ENCODE peak calls at places on chromosomes 7 and 10, in four cellular contexts. One of them, this sample, is unnamed.
A peak's percentile ranks its signal among the peaks of the same experiment; 100 is the strongest.

GRCh38 chr10:104122273-104123107 is 519 bp downstream of the SFR1 start:
- DNase-seq in SK-N-SH: no peak
- DNase-seq in K562: peak; percentile 10
- DNase-seq in GM12878: no peak
- DNase-seq in this sample: no peak

GRCh38 chr10:132878730-132879407 is 63.5 kb downstream of the CFAP46 start:
- DNase-seq in SK-N-SH: no peak
- DNase-seq in GM12878: no peak
- DNase-seq in K562: no peak
- DNase-seq in this sample: peak; percentile 10

GRCh38 chr7:66310620-66311019 is 105.5 kb downstream of the TPST1 start:
- DNase-seq in GM12878: no peak
- DNase-seq in SK-N-SH: no peak
- DNase-seq in K562: no peak
- DNase-seq in this sample: no peak

GRCh38 chr10:102641398-102641797 is 2.9 kb upstream of the TRIM8 start:
- DNase-seq in SK-N-SH: no peak
- DNase-seq in GM12878: no peak
- DNase-seq in K562: no peak
- DNase-seq in this sample: no peak

GRCh38 chr7:32846630-32847225 is 44.8 kb downstream of the KBTBD2 start:
- DNase-seq in GM12878: peak; percentile 51
- DNase-seq in SK-N-SH: peak; percentile 72
- DNase-seq in K562: peak; percentile 66
- DNase-seq in this sample: peak; percentile 94

GRCh38 chr7:112692333-112692732 is 97.9 kb downstream of the TMEM168 start:
- DNase-seq in K562: no peak
- DNase-seq in GM12878: no peak
- DNase-seq in SK-N-SH: no peak
- DNase-seq in this sample: no peak

GRCh38 chr7:32279500-32279899 is 209.3 kb upstream of the PDE1C start:
- DNase-seq in GM12878: no peak
- DNase-seq in SK-N-SH: no peak
- DNase-seq in K562: no peak
- DNase-seq in this sample: no peak

GRCh38 chr7:90595801-90596683 is at the start of gene CDK14:
- DNase-seq in GM12878: no peak
- DNase-seq in SK-N-SH: peak; percentile 96
- DNase-seq in K562: peak; percentile 86
- DNase-seq in this sample: peak; percentile 87

GRCh38 chr7:86898171-86898570 is 161.3 kb downstream of the ELAPOR2 start:
- DNase-seq in SK-N-SH: no peak
- DNase-seq in K562: no peak
- DNase-seq in GM12878: no peak
- DNase-seq in this sample: no peak

GRCh38 chr10:52479567-52479966 is 165.5 kb downstream of the DKK1 start:
- DNase-seq in GM12878: no peak
- DNase-seq in K562: no peak
- DNase-seq in SK-N-SH: no peak
- DNase-seq in this sample: no peak

GRCh38 chr10:48496105-48496830 is 108.6 kb downstream of the ARHGAP22 start:
- DNase-seq in SK-N-SH: no peak
- DNase-seq in GM12878: no peak
- DNase-seq in K562: no peak
- DNase-seq in this sample: no peak

GRCh38 chr7:99478464-99479440 is 6.1 kb downstream of the ZNF789 start:
- DNase-seq in GM12878: no peak
- DNase-seq in K562: no peak
- DNase-seq in SK-N-SH: no peak
- DNase-seq in this sample: no peak

GRCh38 chr10:74988055-74988773 is 123.2 kb upstream of the SAMD8 start:
- DNase-seq in K562: no peak
- DNase-seq in SK-N-SH: no peak
- DNase-seq in GM12878: no peak
- DNase-seq in this sample: no peak

GRCh38 chr7:49483142-49483541 is 290.3 kb upstream of the VWC2 start:
- DNase-seq in K562: no peak
- DNase-seq in GM12878: no peak
- DNase-seq in SK-N-SH: peak; percentile 6
- DNase-seq in this sample: peak; percentile 11

GRCh38 chr7:66335318-66335717 is 130.2 kb downstream of the TPST1 start:
- DNase-seq in K562: no peak
- DNase-seq in SK-N-SH: no peak
- DNase-seq in GM12878: no peak
- DNase-seq in this sample: no peak

GRCh38 chr7:28708033-28708451 is 250.1 kb downstream of the TRIL start:
- DNase-seq in GM12878: no peak
- DNase-seq in K562: no peak
- DNase-seq in SK-N-SH: no peak
- DNase-seq in this sample: no peak

GRCh38 chr7:148014473-148014872 is 576.1 kb upstream of the C7orf33 start:
- DNase-seq in SK-N-SH: no peak
- DNase-seq in GM12878: no peak
- DNase-seq in K562: no peak
- DNase-seq in this sample: no peak

GRCh38 chr7:101077303-101078086 is 7.8 kb upstream of the TRIM56 start:
- DNase-seq in K562: peak; percentile 86
- DNase-seq in SK-N-SH: peak; percentile 88
- DNase-seq in GM12878: peak; percentile 49
- DNase-seq in this sample: peak; percentile 96

GRCh38 chr10:106557053-106557452 is 607.5 kb downstream of the SORCS1 start:
- DNase-seq in K562: no peak
- DNase-seq in GM12878: no peak
- DNase-seq in SK-N-SH: no peak
- DNase-seq in this sample: no peak

GRCh38 chr7:93972029-93972725 is 32.0 kb downstream of the BET1 start:
- DNase-seq in SK-N-SH: peak; percentile 38
- DNase-seq in K562: no peak
- DNase-seq in GM12878: no peak
- DNase-seq in this sample: no peak

GRCh38 chr7:99392046-99392445 is 16.4 kb downstream of the PDAP1 start:
- DNase-seq in K562: no peak
- DNase-seq in SK-N-SH: no peak
- DNase-seq in GM12878: no peak
- DNase-seq in this sample: no peak

GRCh38 chr7:31094271-31094670 is 42.2 kb downstream of the ADCYAP1R1 start:
- DNase-seq in SK-N-SH: no peak
- DNase-seq in K562: no peak
- DNase-seq in GM12878: no peak
- DNase-seq in this sample: no peak

GRCh38 chr10:112821663-112822062 is 128.4 kb upstream of the TCF7L2 start:
- DNase-seq in GM12878: no peak
- DNase-seq in K562: no peak
- DNase-seq in SK-N-SH: no peak
- DNase-seq in this sample: no peak

GRCh38 chr10:46520941-46521340 is 35.5 kb downstream of the GPRIN2 start:
- DNase-seq in K562: no peak
- DNase-seq in SK-N-SH: peak; percentile 53
- DNase-seq in GM12878: no peak
- DNase-seq in this sample: peak; percentile 11

GRCh38 chr10:4691776-4692175 is 134.2 kb upstream of the AKR1E2 start:
- DNase-seq in K562: no peak
- DNase-seq in GM12878: no peak
- DNase-seq in SK-N-SH: no peak
- DNase-seq in this sample: no peak

GRCh38 chr7:139860090-139860773 is 31.2 kb downstream of the TBXAS1 start:
- DNase-seq in K562: no peak
- DNase-seq in SK-N-SH: no peak
- DNase-seq in GM12878: no peak
- DNase-seq in this sample: no peak

GRCh38 chr10:2119316-2119715 is 382.0 kb upstream of the ADARB2 start:
- DNase-seq in K562: no peak
- DNase-seq in SK-N-SH: no peak
- DNase-seq in GM12878: no peak
- DNase-seq in this sample: no peak

GRCh38 chr7:17493451-17493850 is 195.0 kb downstream of the AHR start:
- DNase-seq in K562: no peak
- DNase-seq in SK-N-SH: no peak
- DNase-seq in GM12878: no peak
- DNase-seq in this sample: no peak

GRCh38 chr7:115293628-115294236 is 371.8 kb downstream of the MDFIC start:
- DNase-seq in K562: no peak
- DNase-seq in SK-N-SH: no peak
- DNase-seq in GM12878: no peak
- DNase-seq in this sample: no peak

GRCh38 chr7:100604078-100604975 is 2.2 kb downstream of the PCOLCE start:
- DNase-seq in SK-N-SH: peak; percentile 98
- DNase-seq in K562: peak; percentile 96
- DNase-seq in GM12878: no peak
- DNase-seq in this sample: peak; percentile 90

GRCh38 chr10:133186416-133187090 is 26.5 kb downstream of the KNDC1 start:
- DNase-seq in SK-N-SH: no peak
- DNase-seq in GM12878: no peak
- DNase-seq in K562: no peak
- DNase-seq in this sample: no peak

GRCh38 chr10:113740850-113741249 is 10.6 kb upstream of the PLEKHS1 start:
- DNase-seq in K562: no peak
- DNase-seq in GM12878: no peak
- DNase-seq in SK-N-SH: no peak
- DNase-seq in this sample: no peak

GRCh38 chr10:92239600-92240288 is 51.1 kb downstream of the CPEB3 start:
- DNase-seq in SK-N-SH: peak; percentile 86
- DNase-seq in K562: no peak
- DNase-seq in GM12878: no peak
- DNase-seq in this sample: peak; percentile 60

GRCh38 chr7:129522088-129522970 is 20.0 kb downstream of the SMKR1 start:
- DNase-seq in SK-N-SH: no peak
- DNase-seq in GM12878: no peak
- DNase-seq in K562: peak; percentile 28
- DNase-seq in this sample: peak; percentile 64

GRCh38 chr10:45035673-45036072 is 35.0 kb downstream of the ZNF22 start:
- DNase-seq in SK-N-SH: no peak
- DNase-seq in K562: no peak
- DNase-seq in GM12878: no peak
- DNase-seq in this sample: no peak

GRCh38 chr7:75982306-75983064 is 11.9 kb downstream of the TMEM120A start:
- DNase-seq in K562: no peak
- DNase-seq in GM12878: no peak
- DNase-seq in SK-N-SH: peak; percentile 32
- DNase-seq in this sample: no peak

GRCh38 chr7:92810242-92810611 is 26.1 kb downstream of the CDK6 start:
- DNase-seq in K562: peak; percentile 65
- DNase-seq in SK-N-SH: no peak
- DNase-seq in GM12878: no peak
- DNase-seq in this sample: no peak
- TF ChIP-seq USF1 in K562: no peak
- TF ChIP-seq USF1 in SK-N-SH: no peak
- TF ChIP-seq USF1 in GM12878: no peak
- TF ChIP-seq USF1 in this sample: no peak

GRCh38 chr7:26631601-26632000 is 232.8 kb downstream of the SKAP2 start:
- DNase-seq in K562: no peak
- DNase-seq in SK-N-SH: no peak
- DNase-seq in GM12878: no peak
- DNase-seq in this sample: no peak

GRCh38 chr7:26630361-26630760 is 234.0 kb downstream of the SKAP2 start:
- DNase-seq in GM12878: no peak
- DNase-seq in SK-N-SH: no peak
- DNase-seq in K562: no peak
- DNase-seq in this sample: no peak

GRCh38 chr7:26636808-26637207 is 227.6 kb downstream of the SKAP2 start:
- DNase-seq in GM12878: no peak
- DNase-seq in SK-N-SH: no peak
- DNase-seq in K562: no peak
- DNase-seq in this sample: no peak

GRCh38 chr7:26630941-26631580 is 233.3 kb downstream of the SKAP2 start:
- DNase-seq in SK-N-SH: no peak
- DNase-seq in GM12878: no peak
- DNase-seq in K562: no peak
- DNase-seq in this sample: no peak

GRCh38 chr7:26633557-26633956 is 230.8 kb downstream of the SKAP2 start:
- DNase-seq in K562: no peak
- DNase-seq in GM12878: no peak
- DNase-seq in SK-N-SH: no peak
- DNase-seq in this sample: no peak
- TF ChIP-seq USF1 in K562: no peak
- TF ChIP-seq USF1 in GM12878: no peak
- TF ChIP-seq USF1 in SK-N-SH: no peak
- TF ChIP-seq USF1 in this sample: no peak

DNA sequence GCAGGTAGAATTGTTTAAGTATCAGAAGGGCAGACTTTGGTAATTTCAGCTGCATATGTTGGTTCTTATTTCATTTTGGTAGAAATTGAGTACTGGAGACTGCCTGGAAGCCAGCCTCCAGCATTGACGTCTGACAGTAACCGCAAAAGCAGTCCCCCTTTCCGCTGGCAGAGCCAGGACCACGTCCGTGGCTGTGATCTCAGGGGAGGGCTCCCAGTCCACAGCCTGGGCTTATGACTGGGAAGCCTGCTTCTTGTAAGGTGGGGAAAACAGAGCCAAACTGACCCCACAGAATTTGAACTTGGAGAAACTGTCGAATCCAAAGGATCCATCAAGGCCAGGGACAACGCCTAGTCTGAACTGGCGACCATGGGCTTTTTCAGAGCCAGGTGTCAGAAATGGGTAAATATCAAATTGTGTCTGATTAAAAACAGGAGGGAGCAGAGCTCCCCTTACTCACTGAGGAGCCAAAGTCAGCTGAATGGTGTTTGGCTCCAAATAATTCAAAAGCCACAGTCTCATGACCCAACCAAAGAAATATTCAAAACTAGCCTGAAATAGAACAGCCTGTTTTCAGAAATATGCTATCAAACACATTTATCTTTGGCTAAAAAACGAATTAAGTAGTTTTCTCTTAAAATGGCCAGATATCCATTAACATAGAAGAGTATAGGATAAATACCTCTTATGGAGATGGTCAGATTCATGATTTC is 751.5 kb upstream of the GALNT17 start:
- DNase-seq in SK-N-SH: peak; percentile 19
- DNase-seq in GM12878: no peak
- DNase-seq in K562: no peak
- DNase-seq in this sample: no peak
- TF ChIP-seq USF1 in SK-N-SH: no peak
- TF ChIP-seq USF1 in GM12878: no peak
- TF ChIP-seq USF1 in K562: no peak
- TF ChIP-seq USF1 in this sample: no peak

DNA sequence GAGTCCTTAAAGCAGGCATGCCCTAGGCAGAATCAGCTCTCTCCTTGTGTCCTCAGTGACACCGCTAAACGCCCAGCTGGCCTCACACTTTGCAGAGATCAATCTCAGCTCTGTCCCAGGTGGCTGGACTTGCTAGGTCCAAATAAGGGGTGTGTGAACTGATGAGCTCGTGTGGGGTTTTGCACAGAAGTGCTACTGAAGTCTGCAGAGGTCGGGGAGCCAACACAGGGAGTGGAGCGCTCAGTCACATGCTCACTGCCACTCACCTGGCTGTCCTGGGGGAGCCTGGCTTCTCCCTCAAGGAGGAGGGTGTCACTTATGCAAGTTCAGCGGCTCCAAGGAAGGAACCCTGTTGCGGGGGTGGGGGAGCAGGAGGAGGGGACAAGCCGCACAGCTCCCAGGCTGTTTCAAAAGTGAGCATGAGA is 2.0 kb downstream of the ELN start:
- DNase-seq in GM12878: no peak
- DNase-seq in SK-N-SH: no peak
- DNase-seq in K562: no peak
- DNase-seq in this sample: no peak
- TF ChIP-seq USF1 in GM12878: no peak
- TF ChIP-seq USF1 in SK-N-SH: no peak
- TF ChIP-seq USF1 in K562: no peak
- TF ChIP-seq USF1 in this sample: no peak

This sample was measured in WTC11.